ENCODE peak calls at places on chromosomes 11 and 22, in ten cellular contexts. S is ovary, F is adrenal gland, M is HCT116, L is right lobe of liver, N is breast epithelium, I is uterus, E is gastrocnemius medialis, Q is Peyer's patch, T is IMR-90. U is an unnamed sample.

GRCh38 chr11:121466063-121466794 is 13.5 kb upstream of the SORL1-AS1 start:
- DNase-seq in S (peak; percentile 91), F (peak; percentile 98), M (peak; percentile 93), L (peak; percentile 84), N (peak; percentile 96), I (peak; percentile 95), E (peak; percentile 79), Q (peak; percentile 98), T (peak; percentile 95), U (peak; percentile 92)

GRCh38 chr22:17872491-17872890 is 98.2 kb upstream of the BID start:
- DNase-seq in S (no peak), F (no peak), M (no peak), L (no peak), N (no peak), I (no peak), E (no peak), Q (no peak), T (peak; percentile 11), U (no peak)

GRCh38 chr11:124170801-124171586 is 12.2 kb upstream of the OR10D3 start:
- DNase-seq in S (no peak), F (no peak), M (no peak), L (no peak), N (no peak), I (no peak), E (no peak), Q (no peak), T (no peak), U (no peak)

GRCh38 chr11:36354221-36355003 is 58.3 kb downstream of the PRR5L start:
- DNase-seq in S (no peak), F (no peak), M (no peak), L (no peak), N (no peak), I (no peak), E (no peak), Q (no peak), T (peak; percentile 67), U (no peak)

GRCh38 chr11:44404323-44404705 is 94.4 kb upstream of the ALX4 start:
- DNase-seq in S (no peak), F (no peak), M (no peak), L (no peak), N (no peak), I (no peak), E (no peak), Q (no peak), T (no peak), U (no peak)

GRCh38 chr22:49979587-49980264 is 19.2 kb downstream of the PIM3 start:
- DNase-seq in S (no peak), F (no peak), M (no peak), L (no peak), N (peak; percentile 37), I (no peak), E (no peak), Q (no peak), T (no peak), U (peak; percentile 49)

GRCh38 chr11:86495341-86495740 is 120.7 kb downstream of the CCDC81 start:
- DNase-seq in S (no peak), F (no peak), M (no peak), L (no peak), N (no peak), I (no peak), E (no peak), Q (no peak), T (no peak), U (no peak)

GRCh38 chr11:61679893-61680621 is at the start of gene DAGLA:
- DNase-seq in S (peak; percentile 68), F (peak; percentile 70), M (no peak), L (peak; percentile 67), N (peak; percentile 81), I (peak; percentile 52), E (peak; percentile 52), Q (peak; percentile 86), T (peak; percentile 43), U (peak; percentile 74)

GRCh38 chr11:122737951-122738693 is 82.6 kb downstream of the UBASH3B start:
- DNase-seq in S (no peak), F (no peak), M (no peak), L (no peak), N (no peak), I (no peak), E (no peak), Q (no peak), T (peak; percentile 45), U (no peak)

GRCh38 chr22:44758354-44758969 is 6.1 kb downstream of the ARHGAP8 start:
- DNase-seq in S (no peak), F (no peak), M (no peak), L (no peak), N (no peak), I (no peak), E (no peak), Q (peak; percentile 49), T (peak; percentile 74), U (no peak)

GRCh38 chr11:19281041-19281440 is 40.3 kb upstream of the E2F8 start:
- DNase-seq in S (no peak), F (no peak), M (no peak), L (no peak), N (no peak), I (no peak), E (no peak), Q (no peak), T (no peak), U (no peak)

GRCh38 chr11:102138223-102138622 is 28.0 kb downstream of the YAP1 start:
- DNase-seq in S (no peak), F (no peak), M (no peak), L (no peak), N (no peak), I (no peak), E (no peak), Q (no peak), T (no peak), U (no peak)

GRCh38 chr11:68002575-68002942 is 1.3 kb downstream of the UNC93B1 start:
- DNase-seq in S (no peak), F (no peak), M (no peak), L (no peak), N (no peak), I (no peak), E (no peak), Q (no peak), T (no peak), U (no peak)

GRCh38 chr11:76030973-76031590 is 175.2 kb downstream of the WNT11 start:
- DNase-seq in S (no peak), F (no peak), M (no peak), L (no peak), N (no peak), I (no peak), E (no peak), Q (no peak), T (no peak), U (no peak)

GRCh38 chr11:11979487-11980117 is 28.8 kb downstream of the DKK3 start:
- DNase-seq in S (no peak), F (no peak), M (no peak), L (no peak), N (no peak), I (peak; percentile 52), E (peak; percentile 31), Q (no peak), T (peak; percentile 81), U (no peak)
- TF ChIP-seq POLR2A in S (no peak), F (no peak), M (no peak), L (no peak), N (no peak), I (no peak), E (no peak), Q (no peak), T (no peak), U (no peak)

GRCh38 chr22:24981066-24981465 is 28.6 kb downstream of the KIAA1671 start:
- DNase-seq in S (no peak), F (peak; percentile 39), M (no peak), L (no peak), N (no peak), I (no peak), E (no peak), Q (no peak), T (no peak), U (no peak)

GRCh38 chr22:24984122-24984521 is 31.6 kb downstream of the KIAA1671 start:
- DNase-seq in S (no peak), F (no peak), M (no peak), L (no peak), N (no peak), I (no peak), E (no peak), Q (no peak), T (no peak), U (no peak)

GRCh38 chr22:24983151-24983550 is 30.6 kb downstream of the KIAA1671 start:
- DNase-seq in S (no peak), F (no peak), M (no peak), L (no peak), N (no peak), I (no peak), E (no peak), Q (no peak), T (no peak), U (no peak)

GRCh38 chr22:24981656-24982055 is 29.1 kb downstream of the KIAA1671 start:
- DNase-seq in S (no peak), F (no peak), M (no peak), L (no peak), N (no peak), I (no peak), E (no peak), Q (no peak), T (no peak), U (no peak)

GRCh38 chr22:24982301-24983056 is 30.0 kb downstream of the KIAA1671 start:
- DNase-seq in S (peak; percentile 31), F (peak; percentile 67), M (no peak), L (no peak), N (no peak), I (no peak), E (no peak), Q (no peak), T (no peak), U (no peak)
- H3K4me1 ChIP-seq in S (peaks cover 11% of the 10 kb centered on the region), F (peaks cover 41% of the 10 kb centered on the region), M (peaks cover 34% of the 10 kb centered on the region), L (no peaks in the 10 kb centered on the region), N (no peaks in the 10 kb centered on the region), I (no peaks in the 10 kb centered on the region), E (peaks cover 21% of the 10 kb centered on the region), Q (peaks cover 4% of the 10 kb centered on the region), T (no peaks in the 10 kb centered on the region), U (peaks cover 15% of the 10 kb centered on the region)

DNA sequence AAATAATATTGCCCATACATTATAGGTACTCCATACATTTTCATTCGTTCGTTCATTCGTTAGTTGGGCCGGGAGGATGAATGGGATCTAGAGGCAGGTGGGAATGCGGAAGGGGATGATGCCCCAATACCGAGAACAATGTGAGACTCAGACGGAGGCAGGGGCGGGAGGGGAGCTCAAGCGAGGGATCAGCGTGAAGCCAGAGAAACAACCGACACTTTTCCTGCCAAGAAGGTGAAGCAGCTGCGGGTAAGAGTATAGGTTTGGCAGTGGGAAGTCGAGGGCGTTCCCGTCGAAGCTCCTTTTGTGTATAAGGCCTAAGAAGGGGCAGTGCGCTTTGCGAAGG is 1.1 kb upstream of the ARHGEF17 start:
- DNase-seq in S (no peak), F (no peak), M (no peak), L (no peak), N (no peak), I (no peak), E (no peak), Q (no peak), T (no peak), U (peak; percentile 42)
- TF ChIP-seq POLR2A in S (no peak), F (no peak), M (no peak), L (no peak), N (no peak), I (peak; percentile 29), E (no peak), Q (no peak), T (no peak), U (no peak)

DNA sequence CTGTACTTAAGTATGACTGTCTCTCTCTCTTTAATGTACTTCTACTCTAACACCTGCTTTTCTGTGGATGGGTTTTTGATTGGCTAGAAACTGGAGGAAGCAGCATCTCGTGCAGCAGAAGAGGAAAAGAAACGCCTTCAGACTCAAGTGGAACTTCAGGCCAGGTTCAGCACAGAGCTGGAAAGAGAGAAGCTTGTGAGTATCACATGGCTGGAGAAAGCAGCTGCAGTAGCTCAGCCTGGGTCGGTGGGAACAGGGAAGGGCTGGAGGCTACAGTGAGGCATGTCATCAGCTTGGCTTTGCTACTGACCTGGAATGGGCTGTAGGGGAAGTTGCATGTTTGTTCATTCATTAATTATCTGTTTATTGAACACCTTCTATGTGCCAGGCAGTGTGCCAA is 74.2 kb downstream of the SWAP70 start:
- DNase-seq in S (no peak), F (peak; percentile 38), M (no peak), L (no peak), N (no peak), I (no peak), E (no peak), Q (no peak), T (no peak), U (no peak)
- H3K4me1 ChIP-seq in S (no peaks in the 10 kb centered on the region), F (no peaks in the 10 kb centered on the region), M (no peaks in the 10 kb centered on the region), L (no peaks in the 10 kb centered on the region), N (no peaks in the 10 kb centered on the region), I (no peaks in the 10 kb centered on the region), E (no peaks in the 10 kb centered on the region), Q (no peaks in the 10 kb centered on the region), T (no peaks in the 10 kb centered on the region), U (peaks cover 32% of the 10 kb centered on the region)